ENCODE peak calls at places on chromosome 13, in four cellular contexts. C, L, P and X are unnamed samples.

GRCh38 chr13:58964048-58964447 is 1199.7 kb downstream of the DIAPH3 start:
- DNase-seq in C (no peak), P (no peak), L (no peak), X (no peak)

GRCh38 chr13:102914629-102914935 is 68.8 kb downstream of the ERCC5 start:
- DNase-seq in P (no peak), C (no peak), L (no peak), X (no peak)

GRCh38 chr13:32951580-32951979 is 64.6 kb upstream of the KL start:
- DNase-seq in L (no peak), P (no peak), C (no peak), X (no peak)

GRCh38 chr13:31045621-31046081 is 113.2 kb downstream of the TEX26 start:
- DNase-seq in L (peak), C (no peak), P (peak), X (peak)

GRCh38 chr13:100149389-100149788 is 60.5 kb downstream of the PCCA start:
- DNase-seq in L (no peak), C (no peak), P (no peak), X (no peak)

GRCh38 chr13:100946588-100946987 is 272.0 kb upstream of the TMTC4 start:
- DNase-seq in P (no peak), C (no peak), L (no peak), X (no peak)

GRCh38 chr13:112012004-112012704 is 54.8 kb upstream of the SOX1 start:
- DNase-seq in L (no peak), C (no peak), P (no peak), X (no peak)

GRCh38 chr13:26025196-26025595 is 26.6 kb downstream of the SHISA2 start:
- DNase-seq in P (no peak), C (no peak), L (no peak), X (no peak)

GRCh38 chr13:35646061-35646774 is 169.7 kb upstream of the MAB21L1 start:
- DNase-seq in C (no peak), L (no peak), P (no peak), X (no peak)

GRCh38 chr13:21124853-21125252 is 51.5 kb downstream of the SKA3 start:
- DNase-seq in P (peak), C (no peak), L (no peak), X (no peak)

GRCh38 chr13:43235028-43235427 is 211.6 kb downstream of the DNAJC15 start:
- DNase-seq in C (no peak), P (no peak), L (no peak), X (no peak)

GRCh38 chr13:24168392-24168750 is 7.9 kb downstream of the SPATA13 start:
- DNase-seq in P (no peak), L (no peak), C (no peak), X (no peak)

GRCh38 chr13:78024996-78025395 is 106.4 kb upstream of the EDNRB start:
- DNase-seq in L (no peak), P (no peak), C (no peak), X (no peak)

GRCh38 chr13:94661396-94661795 is 50.9 kb downstream of the SOX21 start:
- DNase-seq in C (no peak), P (no peak), L (no peak), X (no peak)

GRCh38 chr13:79508224-79508961 is 27.4 kb downstream of the NDFIP2 start:
- DNase-seq in L (no peak), P (no peak), C (no peak), X (no peak)

GRCh38 chr13:93190006-93190405 is 36.6 kb upstream of the GPC6 start:
- DNase-seq in P (no peak), L (no peak), C (no peak), X (no peak)

GRCh38 chr13:20160346-20161274 is at the start of gene GJA3:
- DNase-seq in L (no peak), P (no peak), C (no peak), X (peak)

GRCh38 chr13:97313481-97313880 is 91.3 kb downstream of the MBNL2 start:
- DNase-seq in L (no peak), C (no peak), P (no peak), X (no peak)

GRCh38 chr13:83815598-83815997 is 66.7 kb downstream of the SLITRK1 start:
- DNase-seq in P (no peak), L (no peak), C (no peak), X (no peak)

GRCh38 chr13:85772379-85772778 is 26.8 kb downstream of the SLITRK6 start:
- DNase-seq in L (no peak), P (peak), C (no peak), X (no peak)

GRCh38 chr13:23455401-23456185 is 22.1 kb upstream of the SACS start:
- DNase-seq in L (no peak), P (no peak), C (no peak), X (no peak)

GRCh38 chr13:77430377-77430951 is 103.6 kb upstream of the MYCBP2 start:
- DNase-seq in P (no peak), L (peak), C (no peak), X (no peak)

GRCh38 chr13:81540777-81541176 is 1199.9 kb upstream of the SPRY2 start:
- DNase-seq in P (peak), L (no peak), C (no peak), X (no peak)

GRCh38 chr13:26468203-26468602 is 89.3 kb upstream of the WASF3 start:
- DNase-seq in L (no peak), C (no peak), P (no peak), X (no peak)

GRCh38 chr13:68490594-68490993 is 1260.5 kb upstream of the PCDH9 start:
- DNase-seq in L (no peak), C (no peak), P (no peak), X (no peak)

GRCh38 chr13:28530729-28531194 is 35.8 kb upstream of the FLT1 start:
- DNase-seq in C (no peak), P (no peak), L (no peak), X (no peak)

GRCh38 chr13:58434943-58435342 is 803.4 kb downstream of the PCDH17 start:
- DNase-seq in L (no peak), P (no peak), C (no peak), X (no peak)

GRCh38 chr13:46647514-46648065 is 94.6 kb downstream of the LRCH1 start:
- DNase-seq in P (no peak), L (no peak), C (no peak), X (no peak)

GRCh38 chr13:92649140-92649813 is 577.3 kb upstream of the GPC6 start:
- DNase-seq in P (no peak), C (no peak), L (no peak), X (no peak)

GRCh38 chr13:38180670-38181069 is 169.0 kb upstream of the UFM1 start:
- DNase-seq in L (no peak), C (no peak), P (no peak), X (no peak)

GRCh38 chr13:80955487-80955886 is 614.6 kb upstream of the SPRY2 start:
- DNase-seq in L (no peak), P (no peak), C (no peak), X (no peak)

GRCh38 chr13:36344886-36345437 is 1.2 kb downstream of the SPART start:
- DNase-seq in P (no peak), C (no peak), L (no peak), X (peak)

GRCh38 chr13:40148742-40149141 is 493.3 kb downstream of the COG6 start:
- DNase-seq in P (no peak), L (no peak), C (no peak), X (no peak)

GRCh38 chr13:40152145-40152544 is 496.7 kb downstream of the COG6 start:
- DNase-seq in L (no peak), P (no peak), C (no peak), X (no peak)

GRCh38 chr13:40148103-40148502 is 492.6 kb downstream of the COG6 start:
- DNase-seq in C (no peak), L (no peak), P (no peak), X (no peak)

GRCh38 chr13:40146586-40147240 is 491.3 kb downstream of the COG6 start:
- DNase-seq in C (no peak), L (no peak), P (no peak), X (no peak)

GRCh38 chr13:40149611-40150283 is 494.3 kb downstream of the COG6 start:
- DNase-seq in P (no peak), C (no peak), L (no peak), X (no peak)
- TF ChIP-seq YY1 in P (no peak), C (no peak), L (no peak), X (no peak)

GRCh38 chr13:29923554-29924481 is 73.4 kb upstream of the UBL3 start:
- DNase-seq in L (no peak), P (peak), C (peak), X (peak)

GRCh38 chr13:29924951-29925350 is 74.5 kb upstream of the UBL3 start:
- DNase-seq in P (no peak), C (no peak), L (no peak), X (no peak)

GRCh38 chr13:29926077-29926476 is 75.7 kb upstream of the UBL3 start:
- DNase-seq in P (no peak), C (no peak), L (no peak), X (no peak)

GRCh38 chr13:29924482-29924884 is 74.1 kb upstream of the UBL3 start:
- DNase-seq in P (peak), L (no peak), C (no peak), X (no peak)

DNA sequence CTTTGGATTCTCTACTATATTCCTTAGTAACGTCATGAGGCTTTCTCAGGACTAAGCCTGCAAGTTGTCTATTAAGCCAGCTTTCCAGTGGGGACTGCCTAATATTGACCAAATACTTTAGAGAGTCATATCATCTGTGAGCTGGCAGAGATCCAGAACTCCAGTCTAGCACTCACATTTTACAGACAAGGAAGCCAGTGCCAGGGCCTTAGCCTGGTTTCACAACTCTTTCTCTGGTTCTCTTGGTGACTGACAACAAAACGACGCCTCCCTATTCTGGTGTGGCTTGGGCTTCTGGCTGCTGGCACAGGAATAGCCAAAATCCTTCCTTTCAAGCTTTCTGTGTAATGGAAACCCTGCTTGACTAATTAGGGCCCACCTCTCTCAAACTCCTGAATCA is 75.0 kb upstream of the UBL3 start:
- DNase-seq in L (no peak), C (no peak), P (peak), X (no peak)
- TF ChIP-seq EP300 in L (no peak), C (no peak), P (peak), X (no peak)

GRCh38 chr13:51887441-51887840 is 25.7 kb downstream of the CCDC70 start:
- DNase-seq in C (no peak), P (no peak), L (no peak), X (no peak)
- TF ChIP-seq YY1 in C (no peak), P (no peak), L (no peak), X (no peak)

DNA sequence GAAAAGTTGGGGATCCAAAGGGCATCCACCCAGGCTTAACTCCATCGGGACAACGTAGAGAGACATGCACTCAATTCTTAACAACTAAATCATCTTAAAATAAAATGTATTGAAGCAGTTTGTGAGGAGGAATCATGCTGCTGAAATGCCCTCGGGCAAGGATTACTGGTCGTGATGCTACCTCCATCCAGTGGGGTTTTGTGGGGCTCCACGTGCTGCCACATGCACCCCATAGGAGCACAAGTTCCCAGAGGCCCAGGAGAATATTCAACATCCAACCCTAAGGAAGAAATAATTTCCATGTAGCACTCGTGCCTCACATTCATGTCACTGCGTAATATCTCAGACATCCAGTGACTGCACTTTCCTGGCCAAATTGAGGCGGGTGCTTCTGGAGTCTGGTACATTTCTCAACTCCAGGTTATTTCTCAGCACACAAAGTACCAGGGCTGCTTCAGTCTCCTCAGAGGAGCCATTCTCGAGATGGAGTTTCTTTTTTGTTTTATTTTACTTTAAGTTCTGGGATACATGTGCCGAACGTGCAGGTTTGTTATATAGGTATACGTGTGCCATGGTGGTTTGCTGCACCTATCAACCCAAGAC is 429.8 kb downstream of the FOXO1 start:
- DNase-seq in C (no peak), L (no peak), P (no peak), X (no peak)
- TF ChIP-seq EP300 in C (no peak), L (no peak), P (no peak), X (no peak)

GRCh38 chr13:110121312-110122083 is 185.5 kb downstream of the COL4A1 start:
- DNase-seq in P (no peak), C (no peak), L (peak), X (no peak)

GRCh38 chr13:110125157-110125556 is 181.8 kb downstream of the COL4A1 start:
- DNase-seq in P (no peak), L (no peak), C (no peak), X (no peak)

GRCh38 chr13:110125613-110126272 is 181.2 kb downstream of the COL4A1 start:
- DNase-seq in P (no peak), L (no peak), C (no peak), X (no peak)

GRCh38 chr13:110124201-110124600 is 182.8 kb downstream of the COL4A1 start:
- DNase-seq in L (no peak), P (no peak), C (no peak), X (no peak)

DNA sequence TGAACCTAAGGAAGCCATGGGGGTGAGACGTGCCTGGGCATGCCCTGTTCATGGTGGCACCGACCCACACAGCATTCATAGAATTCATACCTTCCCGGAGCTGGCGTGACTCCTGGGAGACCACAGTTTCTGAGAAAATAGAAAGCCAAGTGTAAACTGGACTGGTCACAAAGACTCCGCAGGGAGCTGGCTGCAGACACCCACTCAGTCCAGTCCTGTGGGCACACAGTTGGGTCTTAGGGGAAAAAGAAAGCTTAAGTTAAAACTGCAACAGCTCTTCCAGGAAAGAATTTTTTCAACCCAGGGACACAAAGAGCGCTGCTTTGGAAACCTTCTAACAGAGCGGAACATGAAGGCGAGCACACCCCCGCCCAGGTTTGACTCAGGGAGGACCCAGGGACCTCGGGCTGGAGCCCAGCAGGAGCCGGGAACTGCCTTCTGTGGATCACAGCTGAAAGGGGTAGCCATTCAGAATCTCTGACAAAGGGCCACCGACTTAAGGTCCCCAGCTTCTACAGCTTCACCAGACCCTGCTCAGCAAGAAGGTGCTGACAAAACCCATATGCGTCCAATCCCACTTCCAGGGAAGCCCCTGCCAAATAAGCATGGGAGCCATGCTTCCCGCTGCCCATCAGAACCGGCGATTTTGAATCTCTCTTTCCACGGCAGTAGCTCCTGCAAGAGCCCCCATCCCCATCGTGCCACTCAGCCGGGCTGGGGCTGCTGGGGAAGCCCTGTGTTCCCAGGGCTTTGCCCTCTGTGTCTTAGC is 183.7 kb downstream of the COL4A1 start:
- DNase-seq in C (no peak), P (no peak), L (no peak), X (no peak)
- TF ChIP-seq YY1 in C (no peak), P (no peak), L (no peak), X (no peak)

GRCh38 chr13:110593430-110594130 is 21.8 kb upstream of the NAXD start:
- DNase-seq in L (no peak), C (no peak), P (peak), X (peak)

GRCh38 chr13:110592670-110593069 is 22.7 kb upstream of the NAXD start:
- DNase-seq in L (no peak), P (no peak), C (no peak), X (no peak)

GRCh38 chr13:110589991-110590390 is 25.4 kb upstream of the NAXD start:
- DNase-seq in P (peak), L (no peak), C (no peak), X (no peak)

GRCh38 chr13:110590577-110590976 is 24.8 kb upstream of the NAXD start:
- DNase-seq in P (no peak), C (no peak), L (no peak), X (no peak)
- TF ChIP-seq EP300 in P (no peak), C (no peak), L (no peak), X (no peak)

DNA sequence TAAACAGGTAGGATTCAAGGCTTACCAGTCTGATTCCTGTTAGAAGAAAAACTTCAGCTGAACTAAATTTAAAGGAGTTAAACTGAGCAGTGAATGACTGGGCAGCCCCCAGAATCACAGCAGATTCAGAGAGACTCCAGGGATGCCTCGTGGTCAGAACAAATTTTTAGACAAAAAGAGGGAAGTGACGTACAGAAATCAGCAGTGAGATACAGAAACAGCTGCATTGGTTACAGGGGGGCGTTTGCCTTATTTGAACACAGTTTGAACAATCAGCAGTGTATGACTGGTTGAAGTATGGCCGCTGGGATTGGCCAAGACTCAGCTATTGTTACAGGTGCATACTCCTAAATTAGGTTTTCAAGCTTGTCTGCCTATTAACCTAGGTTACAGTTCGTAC is 2.1 kb upstream of the SPRYD7 start:
- DNase-seq in L (no peak), P (peak), C (no peak), X (no peak)
- TF ChIP-seq YY1 in L (no peak), P (no peak), C (no peak), X (no peak)